ENCODE peak calls at places on chromosomes 7 and 10, in six cellular contexts. N, E, P, T, O and A are unnamed samples. For H3K27me3, the result is how much of the 10 kb centered on the place peaks cover.

GRCh38 chr7:135326636-135327280 is 93.1 kb downstream of the STRA8 start:
- DNase-seq in P (no peak), T (no peak), O (no peak), N (peak), E (peak), A (no peak)

GRCh38 chr7:106476751-106477150 is 184.2 kb downstream of the CCDC71L start:
- DNase-seq in N (no peak), P (no peak), O (no peak), T (no peak), E (no peak), A (no peak)

GRCh38 chr7:140596751-140597424 is 43.7 kb downstream of the DENND2A start:
- DNase-seq in T (no peak), P (no peak), O (no peak), E (peak), N (peak), A (no peak)

GRCh38 chr7:65269150-65269856 is 104.4 kb upstream of the ZNF92 start:
- DNase-seq in N (peak), E (peak), O (no peak), T (no peak), P (peak), A (peak)

GRCh38 chr7:141444956-141445355 is 106.3 kb upstream of the AGK start:
- DNase-seq in T (no peak), N (no peak), O (no peak), P (no peak), E (no peak), A (no peak)

GRCh38 chr7:1123721-1124120 is 35.8 kb downstream of the GPER1 start:
- DNase-seq in N (peak), O (peak), E (peak), T (no peak), P (peak), A (peak)

GRCh38 chr7:93150200-93150835 is 2.1 kb upstream of the SAMD9L start:
- DNase-seq in O (no peak), P (no peak), T (no peak), N (peak), E (peak), A (no peak)

GRCh38 chr10:1154531-1154930 is 98.3 kb downstream of the WDR37 start:
- DNase-seq in N (no peak), O (no peak), T (peak), E (no peak), P (no peak), A (peak)

GRCh38 chr10:109891105-109891504 is 32.2 kb downstream of the XPNPEP1 start:
- DNase-seq in O (no peak), P (no peak), E (peak), N (no peak), T (no peak), A (no peak)

GRCh38 chr10:89481662-89482061 is 53.7 kb downstream of the SLC16A12 start:
- DNase-seq in P (no peak), E (peak), N (peak), T (no peak), O (no peak), A (no peak)

GRCh38 chr10:5589071-5589962 is 64.6 kb downstream of the CALML3 start:
- DNase-seq in E (no peak), P (no peak), T (no peak), N (no peak), O (no peak), A (no peak)

GRCh38 chr10:27779462-27779861 is 33.8 kb upstream of the MKX start:
- DNase-seq in N (no peak), P (no peak), E (peak), T (no peak), O (no peak), A (no peak)

GRCh38 chr10:75407716-75408511 is 6.3 kb upstream of the ZNF503 start:
- DNase-seq in E (no peak), N (no peak), P (peak), T (no peak), O (no peak), A (peak)

GRCh38 chr7:2873146-2873545 is 29.0 kb upstream of the GNA12 start:
- DNase-seq in E (no peak), N (no peak), P (no peak), T (no peak), O (no peak), A (peak)

GRCh38 chr7:5479133-5479745 is 55.6 kb upstream of the TNRC18 start:
- DNase-seq in N (no peak), E (peak), O (no peak), P (no peak), T (no peak), A (no peak)

GRCh38 chr7:17041324-17041723 is 159.5 kb upstream of the AGR3 start:
- DNase-seq in N (peak), E (peak), O (no peak), P (no peak), T (no peak), A (no peak)

GRCh38 chr7:36604801-36605200 is 119.5 kb downstream of the AOAH start:
- DNase-seq in N (no peak), E (no peak), P (no peak), T (no peak), O (no peak), A (no peak)

GRCh38 chr10:61438141-61438984 is 14.8 kb downstream of the TMEM26 start:
- DNase-seq in T (no peak), P (no peak), O (no peak), N (no peak), E (peak), A (no peak)

GRCh38 chr10:11546581-11546980 is 64.9 kb downstream of the USP6NL start:
- DNase-seq in P (no peak), E (peak), N (no peak), O (no peak), T (no peak), A (no peak)

GRCh38 chr7:47326808-47327207 is 255.1 kb downstream of the TNS3 start:
- DNase-seq in O (no peak), E (peak), P (no peak), N (peak), T (no peak), A (peak)

GRCh38 chr7:75888464-75889222 is 9.8 kb downstream of the RHBDD2 start:
- DNase-seq in O (peak), T (no peak), E (no peak), P (no peak), N (no peak), A (no peak)

GRCh38 chr10:128000660-128001059 is 93.8 kb downstream of the PTPRE start:
- DNase-seq in O (no peak), E (no peak), T (no peak), N (no peak), P (no peak), A (no peak)

GRCh38 chr7:155785536-155785935 is 26.7 kb downstream of the SHH start:
- DNase-seq in T (no peak), N (no peak), O (no peak), P (no peak), E (peak), A (no peak)

GRCh38 chr7:106485031-106485551 is 175.9 kb downstream of the CCDC71L start:
- DNase-seq in N (peak), T (no peak), P (no peak), E (peak), O (no peak), A (no peak)

GRCh38 chr10:110456523-110457091 is 41.1 kb upstream of the DUSP5 start:
- DNase-seq in T (no peak), O (no peak), N (no peak), P (no peak), E (peak), A (peak)

GRCh38 chr7:64880322-64881297 is 22.5 kb upstream of the ZNF273 start:
- DNase-seq in P (no peak), E (no peak), O (no peak), T (peak), N (no peak), A (peak)

GRCh38 chr10:117539903-117540639 is 2.5 kb upstream of the EMX2 start:
- DNase-seq in T (no peak), O (no peak), E (no peak), P (no peak), N (no peak), A (no peak)
- H3K27me3 ChIP-seq in T (under half), O (half or more), E (half or more), P (half or more), N (half or more), A (half or more)

GRCh38 chr7:101321491-101322401 is at the start of gene IFT22:
- DNase-seq in T (peak), O (peak), N (peak), P (peak), E (peak), A (peak)
- TF ChIP-seq CTCF in T (no peak), O (peak), N (peak), P (peak), E (peak), A (peak)

GRCh38 chr7:122307228-122307619 is 2.7 kb upstream of the FEZF1 start:
- DNase-seq in P (no peak), N (no peak), O (no peak), E (no peak), T (no peak), A (peak)
- H3K27me3 ChIP-seq in P (half or more), N (half or more), O (half or more), E (half or more), T (under half), A (half or more)

GRCh38 chr7:120170849-120171248 is 102.1 kb upstream of the KCND2 start:
- DNase-seq in P (no peak), N (no peak), T (no peak), E (peak), O (no peak), A (no peak)

GRCh38 chr7:120171406-120171805 is 101.6 kb upstream of the KCND2 start:
- DNase-seq in P (no peak), N (no peak), E (no peak), T (no peak), O (no peak), A (no peak)

GRCh38 chr7:120168066-120168465 is 104.9 kb upstream of the KCND2 start:
- DNase-seq in N (peak), O (no peak), P (no peak), E (peak), T (no peak), A (no peak)

GRCh38 chr7:120165231-120165630 is 107.7 kb upstream of the KCND2 start:
- DNase-seq in N (no peak), E (no peak), O (no peak), P (no peak), T (no peak), A (no peak)

DNA sequence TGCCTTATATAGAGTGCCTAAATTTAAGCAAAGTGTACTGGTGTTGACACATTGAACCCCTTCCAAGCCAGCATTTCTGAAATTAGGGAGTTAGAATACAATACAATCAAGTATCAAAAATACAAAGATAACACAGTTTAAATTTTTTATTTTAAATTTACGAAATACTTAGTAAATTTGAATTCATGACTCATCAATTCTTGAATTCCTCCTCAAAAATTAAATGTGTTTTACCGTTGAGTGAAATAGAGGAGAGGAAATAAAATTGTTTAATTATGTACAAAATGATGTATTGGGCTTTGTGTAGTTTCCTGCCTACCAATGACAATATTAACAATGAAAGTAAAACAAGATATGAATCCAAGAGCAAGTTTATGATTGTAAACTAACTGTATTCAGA is 102.6 kb upstream of the KCND2 start:
- DNase-seq in N (no peak), E (no peak), P (no peak), T (no peak), O (no peak), A (no peak)
- TF ChIP-seq CTCF in N (no peak), E (no peak), P (no peak), T (no peak), O (no peak), A (no peak)

DNA sequence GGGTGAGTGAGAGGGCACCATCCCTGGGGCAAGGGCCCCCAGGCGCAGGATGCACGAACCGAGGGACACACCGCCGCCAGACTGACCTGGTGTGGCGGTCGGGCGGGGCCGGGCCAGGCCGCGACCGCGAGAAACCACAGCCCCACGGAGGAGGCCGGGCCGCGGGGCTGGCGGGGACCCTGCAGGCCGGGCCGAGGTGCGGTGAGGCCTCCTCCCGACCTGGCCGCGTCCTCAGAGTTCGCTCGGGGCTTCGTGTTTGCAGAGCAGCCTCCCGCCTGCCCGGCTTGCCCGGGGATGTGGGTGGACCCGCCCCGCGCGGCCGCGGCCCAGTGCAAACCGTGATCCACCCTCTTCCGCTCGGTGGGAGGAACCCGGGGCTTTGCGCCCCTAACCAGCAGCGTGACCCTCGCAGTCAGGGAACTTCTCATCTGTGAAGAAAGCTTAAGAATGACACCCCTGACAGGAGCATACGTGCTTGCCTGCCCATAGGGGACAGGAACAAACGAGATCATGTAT is 20.6 kb upstream of the HOXA13 start:
- DNase-seq in E (no peak), P (no peak), N (no peak), O (no peak), T (no peak), A (peak)
- H3K27me3 ChIP-seq in E (half or more), P (half or more), N (half or more), O (half or more), T (under half), A (half or more)

GRCh38 chr7:90709501-90710465 is 113.7 kb downstream of the CDK14 start:
- DNase-seq in E (peak), N (no peak), T (no peak), O (peak), P (no peak), A (peak)
- TF ChIP-seq CTCF in E (no peak), N (no peak), T (no peak), O (no peak), P (no peak), A (no peak)

GRCh38 chr7:19110778-19111175 is 6.7 kb downstream of the TWIST1 start:
- DNase-seq in P (no peak), T (no peak), O (no peak), E (no peak), N (no peak), A (peak)

GRCh38 chr7:19113001-19113349 is 4.5 kb downstream of the TWIST1 start:
- DNase-seq in N (no peak), O (no peak), P (no peak), E (no peak), T (no peak), A (no peak)

GRCh38 chr7:19112290-19113000 is 5.0 kb downstream of the TWIST1 start:
- DNase-seq in N (no peak), O (no peak), T (no peak), P (peak), E (peak), A (peak)

GRCh38 chr7:19110026-19110777 is 7.2 kb downstream of the TWIST1 start:
- DNase-seq in N (no peak), P (no peak), T (no peak), E (no peak), O (no peak), A (no peak)

GRCh38 chr7:19111474-19112143 is 5.8 kb downstream of the TWIST1 start:
- DNase-seq in P (peak), N (no peak), E (no peak), T (no peak), O (no peak), A (no peak)
- H3K27me3 ChIP-seq in P (under half), N (under half), E (under half), T (under half), O (half or more), A (half or more)

GRCh38 chr7:7653568-7654187 is 13.1 kb downstream of the UMAD1 start:
- DNase-seq in P (peak), N (no peak), T (no peak), O (no peak), E (no peak), A (peak)
- TF ChIP-seq CTCF in P (peak), N (peak), T (no peak), O (no peak), E (peak), A (peak)

GRCh38 chr10:133050376-133050775 is 37.3 kb upstream of the ADGRA1 start:
- DNase-seq in T (no peak), P (no peak), N (no peak), O (no peak), E (no peak), A (no peak)

GRCh38 chr10:133048306-133048705 is 39.4 kb upstream of the ADGRA1 start:
- DNase-seq in E (no peak), N (no peak), P (no peak), T (no peak), O (no peak), A (no peak)

GRCh38 chr10:133049639-133050038 is 38.1 kb upstream of the ADGRA1 start:
- DNase-seq in P (no peak), N (no peak), T (no peak), O (no peak), E (no peak), A (no peak)

GRCh38 chr10:133047526-133047925 is 40.2 kb upstream of the ADGRA1 start:
- DNase-seq in O (no peak), T (no peak), P (no peak), E (no peak), N (no peak), A (no peak)

GRCh38 chr10:133048926-133049325 is 38.8 kb upstream of the ADGRA1 start:
- DNase-seq in E (no peak), T (no peak), O (no peak), N (no peak), P (no peak), A (no peak)
- H3K27me3 ChIP-seq in E (under half), T (under half), O (under half), N (under half), P (under half), A (under half)

GRCh38 chr7:102305414-102306268 is 19.0 kb downstream of the SH2B2 start:
- DNase-seq in P (no peak), T (no peak), O (no peak), N (no peak), E (no peak), A (no peak)
- TF ChIP-seq CTCF in P (no peak), T (no peak), O (no peak), N (no peak), E (no peak), A (no peak)